ENCODE peak calls at places on chromosomes 11 and 22, in four cellular contexts. Z is activated naive CD8-positive, alpha-beta T cell treated with anti-CD3 and anti-CD28 coated beads, Interleukin-2, amount 50 U/mL, for 24 hours; S is iris pigment epithelial cell; Q is pancreas. K is an unnamed sample.
A peak's percentile ranks its signal among the peaks of the same experiment; 100 is the strongest.

GRCh38 chr11:84358034-84358433 is 1071.9 kb upstream of the CCDC90B start:
- DNase-seq in Z (no peak), S (no peak), Q (no peak), K (no peak)

GRCh38 chr11:63681208-63682044 is at the start of gene RTN3:
- DNase-seq in Z (peak; percentile 99), S (peak; percentile 97), Q (peak; percentile 94), K (peak; percentile 97)

GRCh38 chr11:130609121-130610035 is 160.9 kb downstream of the ADAMTS15 start:
- DNase-seq in Z (no peak), S (peak; percentile 77), Q (peak; percentile 18), K (no peak)

GRCh38 chr11:104541706-104542105 is 356.6 kb downstream of the CASP12 start:
- DNase-seq in Z (no peak), S (no peak), Q (no peak), K (no peak)

GRCh38 chr11:61532136-61533038 is 23.8 kb downstream of the LRRC10B start:
- DNase-seq in Z (peak; percentile 53), S (peak; percentile 11), Q (peak; percentile 37), K (peak; percentile 40)

GRCh38 chr11:66069715-66070603 is at the start of gene PACS1:
- DNase-seq in Z (peak; percentile 85), S (peak; percentile 84), Q (peak; percentile 68), K (peak; percentile 61)

GRCh38 chr11:60428517-60428916 is 855 bp upstream of the MS4A5 start:
- DNase-seq in Z (no peak), S (peak; percentile 2), Q (no peak), K (no peak)

GRCh38 chr22:38033522-38034277 is 23.5 kb upstream of the PICK1 start:
- DNase-seq in Z (no peak), S (no peak), Q (no peak), K (no peak)

GRCh38 chr22:38733329-38734202 is 22.2 kb downstream of the SUN2 start:
- DNase-seq in Z (peak; percentile 65), S (peak; percentile 28), Q (peak; percentile 79), K (no peak)

GRCh38 chr11:128579790-128580504 is 7.4 kb downstream of the ETS1 start:
- DNase-seq in Z (no peak), S (peak; percentile 78), Q (no peak), K (no peak)

GRCh38 chr22:28802595-28803087 is 2.3 kb upstream of the XBP1 start:
- DNase-seq in Z (no peak), S (no peak), Q (no peak), K (no peak)

GRCh38 chr11:69934861-69935494 is 115.8 kb upstream of the FGF3 start:
- DNase-seq in Z (no peak), S (no peak), Q (no peak), K (no peak)

GRCh38 chr11:110529043-110529442 is 99.3 kb downstream of the FDX1 start:
- DNase-seq in Z (no peak), S (peak; percentile 39), Q (no peak), K (no peak)

GRCh38 chr11:2265396-2265795 is 5.0 kb downstream of the ASCL2 start:
- DNase-seq in Z (no peak), S (no peak), Q (no peak), K (no peak)

GRCh38 chr11:363948-364761 is 5.1 kb upstream of the B4GALNT4 start:
- DNase-seq in Z (peak; percentile 60), S (no peak), Q (peak; percentile 81), K (peak; percentile 43)

GRCh38 chr11:122137081-122137793 is 21.2 kb upstream of the BLID start:
- DNase-seq in Z (no peak), S (peak; percentile 96), Q (no peak), K (no peak)